ENCODE peak calls at places on chromosomes 5 and 9, in nine cellular contexts. Q is BE2C, C is BJ, P is right lobe of liver, H is AG09309, T is GM12865, B is GM12878, R is cardiac fibroblast, S is breast epithelium. J is an unnamed sample.

GRCh38 chr5:53930457-53930856 is 370.0 kb downstream of the NDUFS4 start:
- DNase-seq in P (no peak), H (no peak), S (no peak), R (peak; percentile 31), T (no peak), C (no peak), B (no peak), Q (no peak), J (no peak)

GRCh38 chr5:147805030-147805454 is 22.5 kb upstream of the JAKMIP2 start:
- DNase-seq in C (no peak), T (peak; percentile 41), B (no peak), S (no peak), P (no peak), R (no peak), Q (no peak), H (no peak), J (no peak)

GRCh38 chr5:14870347-14871083 is 1.1 kb downstream of the ANKH start:
- DNase-seq in Q (no peak), S (no peak), C (no peak), T (peak; percentile 61), H (no peak), R (no peak), B (no peak), P (peak; percentile 58), J (peak; percentile 37)

GRCh38 chr9:135120249-135120648 is 32.8 kb downstream of the OLFM1 start:
- DNase-seq in B (no peak), H (no peak), R (no peak), T (no peak), C (no peak), Q (no peak), S (no peak), P (no peak), J (no peak)

GRCh38 chr5:144369001-144369400 is 198.3 kb downstream of the KCTD16 start:
- DNase-seq in Q (no peak), C (no peak), P (no peak), S (no peak), H (no peak), R (no peak), T (peak; percentile 15), B (no peak), J (no peak)

GRCh38 chr5:95842955-95843544 is 20.5 kb upstream of the GLRX start:
- DNase-seq in H (no peak), C (no peak), B (no peak), R (peak; percentile 71), P (peak; percentile 72), Q (peak; percentile 63), T (peak; percentile 90), S (no peak), J (no peak)

GRCh38 chr5:63963926-63964325 is 1.7 kb upstream of the HTR1A start:
- DNase-seq in H (no peak), B (no peak), S (no peak), R (no peak), C (no peak), P (no peak), T (no peak), Q (no peak), J (no peak)

GRCh38 chr9:111463036-111463435 is 21.1 kb downstream of the ECPAS start:
- DNase-seq in H (no peak), T (no peak), S (no peak), B (no peak), R (no peak), C (no peak), P (no peak), Q (no peak), J (no peak)

DNA sequence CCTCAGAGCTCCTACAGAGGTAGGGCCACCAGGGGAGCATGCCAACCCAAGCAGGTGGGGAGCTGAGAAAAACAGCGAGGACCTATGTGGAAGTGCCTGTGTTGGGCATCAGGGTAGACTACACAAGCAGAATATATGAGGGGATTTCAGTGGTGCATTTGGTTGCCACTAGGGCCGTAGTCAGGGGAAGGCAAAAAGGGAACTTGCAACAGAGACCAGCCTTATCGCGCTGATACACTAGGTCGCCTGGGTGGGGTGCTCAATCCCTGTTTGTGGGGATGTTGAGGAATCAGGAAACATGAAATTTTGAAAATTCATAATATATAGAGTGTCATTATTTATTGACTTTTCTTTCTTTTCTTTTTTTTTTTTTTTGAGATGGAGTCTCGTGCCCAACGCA is 370.9 kb upstream of the PRR16 start:
- DNase-seq in H (no peak), R (no peak), Q (no peak), T (peak; percentile 7), S (no peak), C (no peak), B (no peak), P (no peak), J (no peak)
- TF ChIP-seq CTCF in H (no peak), R (no peak), Q (peak; percentile 11), T (no peak), S (no peak), C (no peak), B (no peak), P (no peak), J (no peak)

DNA sequence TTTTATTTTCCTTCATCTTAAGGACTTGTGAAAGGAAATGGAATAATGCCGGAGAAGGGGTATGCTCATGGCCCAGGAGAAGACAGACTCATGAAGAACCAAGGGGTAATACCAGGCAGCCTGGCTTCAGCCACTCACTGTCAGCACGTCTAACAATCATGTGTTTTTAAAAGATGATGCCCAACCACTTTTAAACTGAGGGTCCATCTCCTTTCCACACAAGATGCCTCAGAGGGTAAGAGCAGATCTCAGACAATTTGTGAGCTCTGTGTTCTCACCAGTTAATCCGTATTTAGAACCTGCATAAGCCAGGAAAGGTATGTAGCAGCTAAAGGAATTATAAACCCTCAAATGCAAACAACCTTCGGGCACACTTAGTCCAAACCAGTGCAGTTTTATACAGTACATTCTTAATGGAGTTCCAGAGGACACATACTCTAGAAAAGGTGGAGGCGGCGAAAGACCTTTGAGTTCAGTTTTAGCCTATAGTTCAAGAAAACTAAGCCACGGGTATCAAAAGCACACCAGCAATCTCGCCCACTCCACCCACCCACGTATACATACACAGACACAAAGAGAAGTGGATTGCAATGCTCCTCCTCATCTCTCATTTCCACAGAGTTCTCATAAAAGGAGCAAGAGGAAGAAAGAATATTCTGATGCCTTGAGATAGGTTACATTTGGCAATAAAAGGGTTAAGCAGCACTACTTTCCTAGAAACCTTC is 2.6 kb downstream of the DIAPH1 start:
- DNase-seq in T (no peak), H (no peak), R (no peak), B (no peak), C (no peak), P (no peak), S (no peak), Q (no peak), J (no peak)
- H3K4me3 ChIP-seq in T (peak overlapping the region; percentile 63), H (no peak overlapping the region), R (no peak overlapping the region), B (peak overlapping the region; percentile 89), C (no peak overlapping the region), P (peak overlapping the region; percentile 17), S (peak overlapping the region; percentile 93), Q (no peak overlapping the region), J (no peak overlapping the region)

GRCh38 chr9:81621785-81622243 is 67.5 kb downstream of the TLE1 start:
- DNase-seq in C (no peak), B (no peak), R (no peak), Q (no peak), P (no peak), H (no peak), T (no peak), S (no peak), J (no peak)

GRCh38 chr9:81618923-81619322 is 70.4 kb downstream of the TLE1 start:
- DNase-seq in B (no peak), R (no peak), Q (no peak), H (no peak), T (no peak), S (no peak), C (no peak), P (no peak), J (no peak)

GRCh38 chr9:81620009-81620405 is 69.3 kb downstream of the TLE1 start:
- DNase-seq in B (no peak), S (no peak), C (no peak), R (no peak), H (no peak), Q (no peak), P (no peak), T (peak; percentile 65), J (no peak)

GRCh38 chr9:81621111-81621510 is 68.2 kb downstream of the TLE1 start:
- DNase-seq in H (no peak), Q (no peak), C (no peak), B (no peak), S (no peak), P (no peak), T (no peak), R (no peak), J (no peak)

GRCh38 chr9:81619353-81620008 is 69.9 kb downstream of the TLE1 start:
- DNase-seq in H (peak; percentile 67), S (no peak), T (peak; percentile 40), B (no peak), Q (no peak), C (peak; percentile 72), P (no peak), R (peak; percentile 18), J (no peak)
- TF ChIP-seq CTCF in H (no peak), S (no peak), T (no peak), B (no peak), Q (no peak), C (no peak), P (no peak), R (no peak), J (no peak)

GRCh38 chr5:170501931-170502330 is 1.9 kb upstream of the KCNIP1 start:
- DNase-seq in R (no peak), T (no peak), P (no peak), C (no peak), B (no peak), S (no peak), Q (no peak), H (no peak), J (no peak)

GRCh38 chr5:170508036-170508435 is 4.2 kb downstream of the KCNIP1 start:
- DNase-seq in Q (no peak), C (no peak), T (peak; percentile 6), P (no peak), B (no peak), S (no peak), H (no peak), R (no peak), J (no peak)

GRCh38 chr5:170502692-170503091 is 1.1 kb upstream of the KCNIP1 start:
- DNase-seq in B (no peak), C (no peak), S (no peak), T (no peak), R (no peak), H (no peak), Q (no peak), P (no peak), J (no peak)

GRCh38 chr5:170503970-170504525 is at the start of gene KCNIP1:
- DNase-seq in S (no peak), B (no peak), H (no peak), C (no peak), Q (peak; percentile 43), T (no peak), R (no peak), P (no peak), J (no peak)

DNA sequence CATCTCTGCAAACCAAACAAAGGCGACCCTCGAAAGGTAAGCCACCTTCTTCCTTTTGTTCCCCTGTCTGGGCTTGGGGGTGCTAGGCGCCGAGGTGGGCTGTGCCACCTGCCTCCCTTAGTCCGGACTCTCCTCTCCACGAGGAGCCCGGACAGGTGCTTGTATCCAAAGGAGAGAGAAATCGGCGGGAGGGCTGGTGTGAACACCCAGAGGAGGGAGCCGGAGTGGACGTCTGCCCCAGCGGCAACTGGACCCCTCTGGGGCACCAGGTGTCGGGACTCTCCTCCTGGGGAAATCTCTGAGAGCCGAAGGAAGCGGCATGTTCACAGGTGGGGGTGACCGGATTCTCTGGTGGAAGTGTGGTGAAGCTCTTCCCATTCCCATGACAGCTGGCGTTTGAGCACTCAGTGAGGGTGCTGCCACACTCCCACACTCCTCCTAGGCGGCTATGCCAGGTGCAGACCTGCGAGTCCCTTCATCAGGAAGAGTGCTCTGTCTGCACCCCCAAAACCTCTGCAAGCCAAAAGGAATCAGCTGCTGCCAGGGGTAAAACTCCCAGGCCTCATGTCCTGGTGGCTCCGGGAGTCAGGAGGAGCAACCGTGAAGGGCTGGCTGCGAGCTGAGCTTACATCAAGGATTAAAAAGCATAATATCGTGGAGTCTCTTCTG is 912 bp downstream of the KCNIP1 start:
- DNase-seq in T (no peak), Q (no peak), B (no peak), C (no peak), S (no peak), P (no peak), H (no peak), R (no peak), J (no peak)
- H3K4me3 ChIP-seq in T (no peak overlapping the region), Q (no peak overlapping the region), B (no peak overlapping the region), C (no peak overlapping the region), S (peak overlapping the region; percentile 67), P (no peak overlapping the region), H (no peak overlapping the region), R (no peak overlapping the region), J (no peak overlapping the region)

J was measured in prostate gland.